ENCODE peak calls at places on chromosomes 7 and 10, in seven cellular contexts. Z is H9, V is mesendoderm, C is H1, Q is neuronal stem cell, N is IMR-90, S is mesenchymal stem cell. U is an unnamed sample.

GRCh38 chr7:43758861-43759683 is 592 bp downstream of the BLVRA start:
- DNase-seq in Z (no peak), V (peak; percentile 40), C (peak; percentile 82), Q (peak; percentile 29), N (peak; percentile 31), S (peak; percentile 64), U (no peak)

GRCh38 chr7:15584575-15584974 is 22.8 kb upstream of the AGMO start:
- DNase-seq in Z (no peak), V (no peak), C (no peak), Q (no peak), N (no peak), S (no peak), U (no peak)

GRCh38 chr7:50555594-50556140 is 9.5 kb downstream of the DDC start:
- DNase-seq in Z (no peak), V (no peak), C (no peak), Q (no peak), N (no peak), S (no peak), U (peak; percentile 85)

GRCh38 chr7:100711369-100711768 is 5.4 kb downstream of the POP7 start:
- DNase-seq in Z (no peak), V (no peak), C (no peak), Q (no peak), N (no peak), S (no peak), U (no peak)

GRCh38 chr10:71213761-71214440 is 1.5 kb downstream of the UNC5B start:
- DNase-seq in Z (no peak), V (peak; percentile 77), C (no peak), Q (no peak), N (peak; percentile 80), S (peak; percentile 89), U (no peak)

GRCh38 chr7:74027683-74028320 is at the start of gene ELN:
- DNase-seq in Z (no peak), V (peak; percentile 30), C (no peak), Q (no peak), N (peak; percentile 43), S (peak; percentile 35), U (no peak)

GRCh38 chr10:86936661-86937501 is 20.5 kb downstream of the MMRN2 start:
- DNase-seq in Z (no peak), V (no peak), C (no peak), Q (no peak), N (peak; percentile 68), S (peak; percentile 62), U (no peak)

GRCh38 chr7:130290745-130291144 is 2.2 kb upstream of the CPA4 start:
- DNase-seq in Z (no peak), V (peak; percentile 34), C (no peak), Q (no peak), N (peak; percentile 77), S (peak; percentile 47), U (peak; percentile 44)

GRCh38 chr7:1555813-1556540 is at the start of gene TMEM184A:
- DNase-seq in Z (peak; percentile 86), V (peak; percentile 79), C (peak; percentile 79), Q (no peak), N (no peak), S (peak; percentile 6), U (peak; percentile 82)

GRCh38 chr10:79052311-79053080 is 16.3 kb upstream of the ZMIZ1 start:
- DNase-seq in Z (no peak), V (peak; percentile 79), C (no peak), Q (peak; percentile 27), N (no peak), S (peak; percentile 53), U (no peak)

GRCh38 chr7:141649137-141649864 is 52.7 kb downstream of the DENND11 start:
- DNase-seq in Z (no peak), V (peak; percentile 45), C (no peak), Q (no peak), N (no peak), S (no peak), U (peak; percentile 46)

GRCh38 chr10:27838291-27838690 is 92.7 kb upstream of the MKX start:
- DNase-seq in Z (no peak), V (no peak), C (no peak), Q (no peak), N (no peak), S (no peak), U (no peak)

GRCh38 chr10:62858364-62858763 is 42.2 kb upstream of the EGR2 start:
- DNase-seq in Z (peak; percentile 46), V (peak; percentile 7), C (no peak), Q (no peak), N (peak; percentile 3), S (no peak), U (no peak)

GRCh38 chr7:44211126-44211675 is 10.4 kb downstream of the YKT6 start:
- DNase-seq in Z (no peak), V (no peak), C (no peak), Q (no peak), N (no peak), S (no peak), U (no peak)

GRCh38 chr7:80941206-80941758 is 22.4 kb upstream of the SEMA3C start:
- DNase-seq in Z (no peak), V (no peak), C (no peak), Q (no peak), N (peak; percentile 75), S (peak; percentile 82), U (peak; percentile 86)

GRCh38 chr10:32004161-32004591 is 52.0 kb downstream of the KIF5B start:
- DNase-seq in Z (peak; percentile 66), V (peak; percentile 62), C (peak; percentile 60), Q (no peak), N (no peak), S (no peak), U (no peak)

GRCh38 chr7:92794386-92794785 is 42.0 kb downstream of the CDK6 start:
- DNase-seq in Z (no peak), V (no peak), C (no peak), Q (no peak), N (no peak), S (no peak), U (no peak)

GRCh38 chr7:90846171-90846570 is 250.1 kb downstream of the CDK14 start:
- DNase-seq in Z (no peak), V (no peak), C (no peak), Q (no peak), N (no peak), S (peak; percentile 4), U (no peak)

GRCh38 chr7:151992375-151992774 is 33.1 kb upstream of the GALNT11 start:
- DNase-seq in Z (peak; percentile 90), V (peak; percentile 94), C (peak; percentile 73), Q (peak; percentile 43), N (no peak), S (peak; percentile 19), U (peak; percentile 27)

GRCh38 chr10:32005050-32005449 is 51.2 kb downstream of the KIF5B start:
- DNase-seq in Z (peak; percentile 43), V (peak; percentile 76), C (peak; percentile 57), Q (no peak), N (peak; percentile 53), S (peak; percentile 63), U (peak; percentile 61)

GRCh38 chr10:121524138-121524817 is 74.0 kb downstream of the FGFR2 start:
- DNase-seq in Z (no peak), V (no peak), C (no peak), Q (no peak), N (no peak), S (no peak), U (no peak)

GRCh38 chr10:72248477-72249151 is 25.1 kb upstream of the DDIT4 start:
- DNase-seq in Z (peak; percentile 73), V (peak; percentile 65), C (peak; percentile 61), Q (no peak), N (no peak), S (peak; percentile 57), U (no peak)
- H3K4me1 ChIP-seq in Z (peaks cover 5% of the 10 kb centered on the region), V (peaks cover 11% of the 10 kb centered on the region), C (peaks cover 11% of the 10 kb centered on the region), Q (peaks cover 14% of the 10 kb centered on the region), N (peaks cover 20% of the 10 kb centered on the region), S (peaks cover 16% of the 10 kb centered on the region), U (peaks cover 16% of the 10 kb centered on the region)

GRCh38 chr7:158167373-158167772 is 420.2 kb downstream of the PTPRN2 start:
- DNase-seq in Z (no peak), V (no peak), C (no peak), Q (no peak), N (no peak), S (no peak), U (no peak)
- H3K18ac ChIP-seq in Z (no peak overlapping the region), V (no peak overlapping the region), C (no peak overlapping the region), Q (no peak overlapping the region), N (no peak overlapping the region), S (no peak overlapping the region), U (no peak overlapping the region)

DNA sequence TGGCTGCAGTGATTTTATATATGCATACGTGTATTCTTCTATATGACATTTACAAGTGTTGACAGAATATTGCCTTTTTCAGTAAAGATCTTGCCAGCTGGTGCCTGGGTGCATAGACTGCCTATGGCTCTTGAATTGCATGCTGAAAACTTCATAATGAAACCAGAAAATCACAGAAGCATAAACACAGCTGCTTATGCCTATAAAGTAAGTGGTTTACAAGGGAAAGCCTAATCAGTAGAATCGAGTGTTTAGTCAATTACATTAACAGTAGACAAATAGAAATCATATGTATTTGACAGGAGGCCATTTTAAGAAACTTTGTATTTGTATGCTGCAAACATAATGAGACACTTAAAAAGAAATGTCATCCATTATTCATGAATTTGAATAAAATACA is 82.5 kb downstream of the TMEM168 start:
- DNase-seq in Z (no peak), V (no peak), C (no peak), Q (no peak), N (no peak), S (no peak), U (no peak)
- H3K4me1 ChIP-seq in Z (no peaks in the 10 kb centered on the region), V (no peaks in the 10 kb centered on the region), C (no peaks in the 10 kb centered on the region), Q (peaks cover 2% of the 10 kb centered on the region), N (no peaks in the 10 kb centered on the region), S (no peaks in the 10 kb centered on the region), U (peaks cover 3% of the 10 kb centered on the region)

GRCh38 chr7:98378210-98378819 is 22.6 kb downstream of the BAIAP2L1 start:
- DNase-seq in Z (no peak), V (no peak), C (no peak), Q (no peak), N (no peak), S (no peak), U (peak; percentile 63)

GRCh38 chr7:98376719-98377118 is 24.2 kb downstream of the BAIAP2L1 start:
- DNase-seq in Z (no peak), V (no peak), C (no peak), Q (no peak), N (no peak), S (no peak), U (peak; percentile 66)

GRCh38 chr7:98372993-98373392 is 27.9 kb downstream of the BAIAP2L1 start:
- DNase-seq in Z (no peak), V (no peak), C (no peak), Q (no peak), N (peak; percentile 81), S (peak; percentile 56), U (no peak)

GRCh38 chr7:98374285-98374680 is 26.6 kb downstream of the BAIAP2L1 start:
- DNase-seq in Z (no peak), V (no peak), C (no peak), Q (no peak), N (no peak), S (no peak), U (peak; percentile 83)

GRCh38 chr7:98375664-98376063 is 25.2 kb downstream of the BAIAP2L1 start:
- DNase-seq in Z (no peak), V (no peak), C (no peak), Q (no peak), N (no peak), S (no peak), U (no peak)
- H3K18ac ChIP-seq in Z (no peak overlapping the region), V (no peak overlapping the region), C (no peak overlapping the region), Q (no peak overlapping the region), N (no peak overlapping the region), S (no peak overlapping the region), U (no peak overlapping the region)